ENCODE peak calls at places on chromosome 5, in ten cellular contexts. One of them, this sample, is unnamed.

GRCh38 chr5:146193291-146193690 is 10.1 kb upstream of the RBM27 start:
- DNase-seq in SK-N-MC: no peak
- DNase-seq in GM12891: no peak
- DNase-seq in HCT116: no peak
- DNase-seq in stomach: no peak
- DNase-seq in SK-N-SH: no peak
- DNase-seq in HepG2: no peak
- DNase-seq in HL-60: no peak
- DNase-seq in GM23338: no peak
- DNase-seq in K562: no peak
- DNase-seq in this sample: no peak

GRCh38 chr5:79785983-79786382 is 96.3 kb downstream of the CMYA5 start:
- DNase-seq in HepG2: no peak
- DNase-seq in SK-N-MC: no peak
- DNase-seq in SK-N-SH: no peak
- DNase-seq in K562: no peak
- DNase-seq in stomach: no peak
- DNase-seq in HCT116: no peak
- DNase-seq in GM12891: no peak
- DNase-seq in HL-60: no peak
- DNase-seq in GM23338: no peak
- DNase-seq in this sample: no peak

GRCh38 chr5:79001471-79001870 is 16.4 kb upstream of the ARSB start:
- DNase-seq in HCT116: no peak
- DNase-seq in stomach: no peak
- DNase-seq in K562: no peak
- DNase-seq in SK-N-MC: no peak
- DNase-seq in HL-60: no peak
- DNase-seq in HepG2: no peak
- DNase-seq in SK-N-SH: no peak
- DNase-seq in GM12891: no peak
- DNase-seq in GM23338: no peak
- DNase-seq in this sample: no peak

GRCh38 chr5:21391506-21391905 is 1403.5 kb upstream of the CDH18 start:
- DNase-seq in K562: no peak
- DNase-seq in SK-N-MC: no peak
- DNase-seq in HepG2: peak
- DNase-seq in GM12891: no peak
- DNase-seq in GM23338: peak
- DNase-seq in SK-N-SH: no peak
- DNase-seq in HCT116: no peak
- DNase-seq in HL-60: no peak
- DNase-seq in stomach: no peak
- DNase-seq in this sample: no peak

GRCh38 chr5:137498301-137498735 is 808 bp downstream of the SPOCK1 start:
- DNase-seq in HCT116: no peak
- DNase-seq in stomach: no peak
- DNase-seq in GM23338: peak
- DNase-seq in SK-N-SH: peak
- DNase-seq in GM12891: peak
- DNase-seq in SK-N-MC: no peak
- DNase-seq in K562: no peak
- DNase-seq in HL-60: no peak
- DNase-seq in HepG2: no peak
- DNase-seq in this sample: peak

GRCh38 chr5:3362606-3362910 is 233.1 kb upstream of the IRX1 start:
- DNase-seq in stomach: no peak
- DNase-seq in SK-N-SH: no peak
- DNase-seq in GM12891: no peak
- DNase-seq in HL-60: no peak
- DNase-seq in HepG2: no peak
- DNase-seq in HCT116: no peak
- DNase-seq in SK-N-MC: no peak
- DNase-seq in K562: no peak
- DNase-seq in GM23338: no peak
- DNase-seq in this sample: no peak

GRCh38 chr5:52784741-52785140 is 3.0 kb upstream of the ITGA1 start:
- DNase-seq in stomach: no peak
- DNase-seq in K562: no peak
- DNase-seq in HepG2: no peak
- DNase-seq in HCT116: no peak
- DNase-seq in SK-N-MC: no peak
- DNase-seq in SK-N-SH: no peak
- DNase-seq in GM12891: no peak
- DNase-seq in GM23338: no peak
- DNase-seq in HL-60: no peak
- DNase-seq in this sample: no peak

GRCh38 chr5:127442085-127442484 is 75.4 kb upstream of the PRRC1 start:
- DNase-seq in SK-N-SH: peak
- DNase-seq in GM12891: no peak
- DNase-seq in K562: no peak
- DNase-seq in GM23338: peak
- DNase-seq in HL-60: no peak
- DNase-seq in stomach: no peak
- DNase-seq in HepG2: no peak
- DNase-seq in HCT116: no peak
- DNase-seq in SK-N-MC: peak
- DNase-seq in this sample: no peak

GRCh38 chr5:146606838-146607237 is 90.8 kb upstream of the GPR151 start:
- DNase-seq in SK-N-MC: no peak
- DNase-seq in stomach: no peak
- DNase-seq in HCT116: no peak
- DNase-seq in SK-N-SH: no peak
- DNase-seq in GM12891: no peak
- DNase-seq in K562: no peak
- DNase-seq in HepG2: no peak
- DNase-seq in HL-60: no peak
- DNase-seq in GM23338: no peak
- DNase-seq in this sample: no peak

GRCh38 chr5:110639307-110639902 is 87.1 kb downstream of the TMEM232 start:
- DNase-seq in SK-N-MC: no peak
- DNase-seq in HepG2: no peak
- DNase-seq in GM23338: no peak
- DNase-seq in HL-60: no peak
- DNase-seq in SK-N-SH: no peak
- DNase-seq in stomach: no peak
- DNase-seq in GM12891: no peak
- DNase-seq in K562: no peak
- DNase-seq in HCT116: no peak
- DNase-seq in this sample: peak

GRCh38 chr5:95718738-95719137 is 12.4 kb upstream of the RHOBTB3 start:
- DNase-seq in SK-N-MC: no peak
- DNase-seq in SK-N-SH: no peak
- DNase-seq in HL-60: no peak
- DNase-seq in HepG2: no peak
- DNase-seq in GM23338: no peak
- DNase-seq in K562: no peak
- DNase-seq in stomach: no peak
- DNase-seq in GM12891: no peak
- DNase-seq in HCT116: no peak
- DNase-seq in this sample: no peak
- TF ChIP-seq POLR2AphosphoS5 in SK-N-MC: no peak
- TF ChIP-seq POLR2AphosphoS5 in SK-N-SH: no peak
- TF ChIP-seq POLR2AphosphoS5 in HL-60: no peak
- TF ChIP-seq POLR2AphosphoS5 in HepG2: no peak
- TF ChIP-seq POLR2AphosphoS5 in GM23338: no peak
- TF ChIP-seq POLR2AphosphoS5 in K562: no peak
- TF ChIP-seq POLR2AphosphoS5 in stomach: no peak
- TF ChIP-seq POLR2AphosphoS5 in GM12891: no peak
- TF ChIP-seq POLR2AphosphoS5 in HCT116: no peak
- TF ChIP-seq POLR2AphosphoS5 in this sample: no peak

GRCh38 chr5:1884638-1885475 is 2.1 kb upstream of the IRX4 start:
- DNase-seq in HL-60: no peak
- DNase-seq in stomach: no peak
- DNase-seq in K562: no peak
- DNase-seq in GM12891: no peak
- DNase-seq in SK-N-SH: no peak
- DNase-seq in GM23338: peak
- DNase-seq in HepG2: no peak
- DNase-seq in HCT116: no peak
- DNase-seq in SK-N-MC: no peak
- DNase-seq in this sample: no peak

GRCh38 chr5:1883925-1884637 is 1.4 kb upstream of the IRX4 start:
- DNase-seq in SK-N-MC: no peak
- DNase-seq in stomach: no peak
- DNase-seq in HCT116: no peak
- DNase-seq in K562: no peak
- DNase-seq in GM23338: peak
- DNase-seq in GM12891: no peak
- DNase-seq in SK-N-SH: no peak
- DNase-seq in HepG2: no peak
- DNase-seq in HL-60: no peak
- DNase-seq in this sample: peak

GRCh38 chr5:1881731-1882336 is 891 bp downstream of the IRX4 start:
- DNase-seq in HCT116: no peak
- DNase-seq in stomach: no peak
- DNase-seq in GM23338: peak
- DNase-seq in SK-N-SH: no peak
- DNase-seq in GM12891: no peak
- DNase-seq in K562: no peak
- DNase-seq in HepG2: no peak
- DNase-seq in HL-60: no peak
- DNase-seq in SK-N-MC: no peak
- DNase-seq in this sample: no peak

GRCh38 chr5:1882337-1883119 is at the start of gene IRX4:
- DNase-seq in stomach: no peak
- DNase-seq in HL-60: no peak
- DNase-seq in SK-N-MC: no peak
- DNase-seq in GM23338: peak
- DNase-seq in HepG2: no peak
- DNase-seq in SK-N-SH: peak
- DNase-seq in GM12891: no peak
- DNase-seq in K562: no peak
- DNase-seq in HCT116: peak
- DNase-seq in this sample: peak

DNA sequence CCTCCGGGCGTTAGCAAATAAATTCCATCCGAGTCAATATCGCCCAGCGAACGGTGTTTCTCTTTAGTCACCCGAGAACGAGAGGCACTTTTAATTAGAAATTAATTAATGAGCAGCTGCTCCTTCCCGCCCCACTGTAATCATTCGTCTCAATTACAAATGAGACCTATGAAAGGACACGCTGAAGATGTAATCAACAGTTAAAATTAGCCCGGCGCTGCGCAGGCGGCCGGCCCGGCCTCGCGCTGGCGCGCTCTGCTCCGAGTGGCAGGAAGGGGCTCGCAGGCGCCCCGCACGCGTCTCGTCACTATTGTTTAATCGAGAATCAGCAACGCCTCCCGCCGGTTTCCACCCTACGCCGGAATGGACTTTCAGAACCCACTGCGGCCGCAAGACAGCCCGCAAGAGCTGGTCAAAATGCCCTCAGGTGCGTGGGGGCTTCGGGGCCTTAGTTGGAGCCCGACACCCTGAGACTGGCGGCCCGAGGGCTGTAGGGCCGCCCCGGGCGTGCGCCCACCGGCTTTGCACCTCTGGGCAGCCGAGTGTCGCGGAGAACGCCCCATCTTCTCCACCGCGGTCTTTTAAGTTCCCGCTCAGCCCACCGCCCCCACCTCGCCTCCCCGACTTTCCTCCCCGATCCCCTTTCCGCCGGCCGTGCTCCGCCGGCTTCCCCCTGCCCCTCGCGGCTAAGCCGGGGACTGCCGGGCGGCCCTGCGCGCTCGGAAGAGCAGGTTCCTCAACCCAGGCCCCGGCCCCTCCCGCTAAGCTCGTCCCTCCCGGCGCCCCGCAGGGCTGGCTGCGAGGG is 597 bp upstream of the IRX4 start:
- DNase-seq in HL-60: no peak
- DNase-seq in SK-N-SH: peak
- DNase-seq in K562: no peak
- DNase-seq in GM23338: peak
- DNase-seq in stomach: no peak
- DNase-seq in HCT116: no peak
- DNase-seq in HepG2: no peak
- DNase-seq in SK-N-MC: no peak
- DNase-seq in GM12891: no peak
- DNase-seq in this sample: peak
- TF ChIP-seq POLR2AphosphoS5 in HL-60: no peak
- TF ChIP-seq POLR2AphosphoS5 in SK-N-SH: no peak
- TF ChIP-seq POLR2AphosphoS5 in K562: no peak
- TF ChIP-seq POLR2AphosphoS5 in GM23338: no peak
- TF ChIP-seq POLR2AphosphoS5 in stomach: no peak
- TF ChIP-seq POLR2AphosphoS5 in HCT116: peak
- TF ChIP-seq POLR2AphosphoS5 in HepG2: no peak
- TF ChIP-seq POLR2AphosphoS5 in SK-N-MC: no peak
- TF ChIP-seq POLR2AphosphoS5 in GM12891: no peak
- TF ChIP-seq POLR2AphosphoS5 in this sample: no peak

GRCh38 chr5:7976411-7977190 is 107.7 kb downstream of the MTRR start:
- DNase-seq in stomach: no peak
- DNase-seq in HCT116: no peak
- DNase-seq in GM12891: no peak
- DNase-seq in SK-N-MC: no peak
- DNase-seq in SK-N-SH: no peak
- DNase-seq in K562: no peak
- DNase-seq in HL-60: no peak
- DNase-seq in HepG2: no peak
- DNase-seq in GM23338: no peak
- DNase-seq in this sample: no peak
- TF ChIP-seq POLR2AphosphoS5 in stomach: no peak
- TF ChIP-seq POLR2AphosphoS5 in HCT116: no peak
- TF ChIP-seq POLR2AphosphoS5 in GM12891: no peak
- TF ChIP-seq POLR2AphosphoS5 in SK-N-MC: no peak
- TF ChIP-seq POLR2AphosphoS5 in SK-N-SH: no peak
- TF ChIP-seq POLR2AphosphoS5 in K562: no peak
- TF ChIP-seq POLR2AphosphoS5 in HL-60: no peak
- TF ChIP-seq POLR2AphosphoS5 in HepG2: no peak
- TF ChIP-seq POLR2AphosphoS5 in GM23338: no peak
- TF ChIP-seq POLR2AphosphoS5 in this sample: no peak

GRCh38 chr5:181260720-181261319 is at the start of gene TRIM52:
- DNase-seq in GM12891: peak
- DNase-seq in stomach: peak
- DNase-seq in SK-N-MC: no peak
- DNase-seq in GM23338: peak
- DNase-seq in HL-60: peak
- DNase-seq in SK-N-SH: peak
- DNase-seq in HCT116: peak
- DNase-seq in HepG2: peak
- DNase-seq in K562: peak
- DNase-seq in this sample: peak

GRCh38 chr5:181265092-181265671 is 4.2 kb upstream of the TRIM52 start:
- DNase-seq in SK-N-SH: no peak
- DNase-seq in K562: no peak
- DNase-seq in GM23338: no peak
- DNase-seq in SK-N-MC: no peak
- DNase-seq in HL-60: no peak
- DNase-seq in HCT116: no peak
- DNase-seq in stomach: no peak
- DNase-seq in GM12891: no peak
- DNase-seq in HepG2: no peak
- DNase-seq in this sample: no peak

GRCh38 chr5:181259974-181260719 is 796 bp downstream of the TRIM52 start:
- DNase-seq in HepG2: no peak
- DNase-seq in HCT116: no peak
- DNase-seq in K562: no peak
- DNase-seq in SK-N-SH: peak
- DNase-seq in stomach: no peak
- DNase-seq in HL-60: no peak
- DNase-seq in GM23338: no peak
- DNase-seq in GM12891: no peak
- DNase-seq in SK-N-MC: no peak
- DNase-seq in this sample: peak

GRCh38 chr5:181261320-181262085 is 560 bp upstream of the TRIM52 start:
- DNase-seq in SK-N-SH: peak
- DNase-seq in HCT116: peak
- DNase-seq in HepG2: peak
- DNase-seq in HL-60: peak
- DNase-seq in stomach: peak
- DNase-seq in K562: peak
- DNase-seq in GM12891: peak
- DNase-seq in SK-N-MC: no peak
- DNase-seq in GM23338: peak
- DNase-seq in this sample: peak

GRCh38 chr5:181263633-181264032 is 2.7 kb upstream of the TRIM52 start:
- DNase-seq in GM12891: no peak
- DNase-seq in HCT116: no peak
- DNase-seq in HL-60: no peak
- DNase-seq in HepG2: no peak
- DNase-seq in stomach: peak
- DNase-seq in SK-N-SH: no peak
- DNase-seq in GM23338: no peak
- DNase-seq in SK-N-MC: no peak
- DNase-seq in K562: no peak
- DNase-seq in this sample: no peak
- TF ChIP-seq POLR2AphosphoS5 in GM12891: no peak
- TF ChIP-seq POLR2AphosphoS5 in HCT116: no peak
- TF ChIP-seq POLR2AphosphoS5 in HL-60: no peak
- TF ChIP-seq POLR2AphosphoS5 in HepG2: no peak
- TF ChIP-seq POLR2AphosphoS5 in stomach: no peak
- TF ChIP-seq POLR2AphosphoS5 in SK-N-SH: no peak
- TF ChIP-seq POLR2AphosphoS5 in GM23338: no peak
- TF ChIP-seq POLR2AphosphoS5 in SK-N-MC: no peak
- TF ChIP-seq POLR2AphosphoS5 in K562: no peak
- TF ChIP-seq POLR2AphosphoS5 in this sample: no peak